ENCODE peak calls at places on chromosomes 3 and 15, in nine cellular contexts. One of them, this sample, is unnamed.

GRCh38 chr3:45008117-45008516 is 18.0 kb upstream of the CLEC3B start:
- DNase-seq in HepG2: no peak
- DNase-seq in heart left ventricle: no peak
- DNase-seq in CD4-positive, CD25-positive, alpha-beta regulatory T cell: no peak
- DNase-seq in GM23248: peak; percentile 87
- DNase-seq in effector memory CD4-positive, alpha-beta T cell: no peak
- DNase-seq in lower lobe of right lung: no peak
- DNase-seq in cardiac fibroblast: peak; percentile 84
- DNase-seq in sigmoid colon: no peak
- DNase-seq in this sample: peak; percentile 52

GRCh38 chr15:67415186-67415585 is 105.7 kb upstream of the C15orf61 start:
- DNase-seq in lower lobe of right lung: no peak
- DNase-seq in effector memory CD4-positive, alpha-beta T cell: no peak
- DNase-seq in HepG2: no peak
- DNase-seq in sigmoid colon: no peak
- DNase-seq in cardiac fibroblast: no peak
- DNase-seq in heart left ventricle: no peak
- DNase-seq in CD4-positive, CD25-positive, alpha-beta regulatory T cell: no peak
- DNase-seq in GM23248: no peak
- DNase-seq in this sample: no peak

GRCh38 chr3:132090921-132091320 is 56.1 kb upstream of the CPNE4 start:
- DNase-seq in GM23248: peak; percentile 32
- DNase-seq in sigmoid colon: no peak
- DNase-seq in CD4-positive, CD25-positive, alpha-beta regulatory T cell: no peak
- DNase-seq in heart left ventricle: no peak
- DNase-seq in effector memory CD4-positive, alpha-beta T cell: no peak
- DNase-seq in HepG2: no peak
- DNase-seq in lower lobe of right lung: no peak
- DNase-seq in cardiac fibroblast: peak; percentile 9
- DNase-seq in this sample: no peak

GRCh38 chr3:140585828-140586227 is 92.0 kb upstream of the TRIM42 start:
- DNase-seq in effector memory CD4-positive, alpha-beta T cell: no peak
- DNase-seq in heart left ventricle: no peak
- DNase-seq in CD4-positive, CD25-positive, alpha-beta regulatory T cell: no peak
- DNase-seq in HepG2: no peak
- DNase-seq in sigmoid colon: no peak
- DNase-seq in GM23248: peak; percentile 80
- DNase-seq in lower lobe of right lung: no peak
- DNase-seq in cardiac fibroblast: peak; percentile 57
- DNase-seq in this sample: peak; percentile 80

GRCh38 chr3:33401781-33402180 is 38.4 kb downstream of the UBP1 start:
- DNase-seq in HepG2: no peak
- DNase-seq in heart left ventricle: no peak
- DNase-seq in cardiac fibroblast: peak; percentile 45
- DNase-seq in CD4-positive, CD25-positive, alpha-beta regulatory T cell: no peak
- DNase-seq in effector memory CD4-positive, alpha-beta T cell: no peak
- DNase-seq in lower lobe of right lung: no peak
- DNase-seq in sigmoid colon: no peak
- DNase-seq in GM23248: peak; percentile 43
- DNase-seq in this sample: no peak

GRCh38 chr3:164024786-164025185 is 1053.5 kb downstream of the SI start:
- DNase-seq in GM23248: no peak
- DNase-seq in CD4-positive, CD25-positive, alpha-beta regulatory T cell: no peak
- DNase-seq in heart left ventricle: no peak
- DNase-seq in lower lobe of right lung: peak; percentile 6
- DNase-seq in HepG2: no peak
- DNase-seq in effector memory CD4-positive, alpha-beta T cell: no peak
- DNase-seq in cardiac fibroblast: no peak
- DNase-seq in sigmoid colon: no peak
- DNase-seq in this sample: no peak

GRCh38 chr15:32849769-32850668 is 132.2 kb downstream of the GREM1 start:
- DNase-seq in CD4-positive, CD25-positive, alpha-beta regulatory T cell: no peak
- DNase-seq in heart left ventricle: no peak
- DNase-seq in sigmoid colon: no peak
- DNase-seq in effector memory CD4-positive, alpha-beta T cell: no peak
- DNase-seq in cardiac fibroblast: peak; percentile 98
- DNase-seq in lower lobe of right lung: no peak
- DNase-seq in GM23248: peak; percentile 89
- DNase-seq in HepG2: no peak
- DNase-seq in this sample: peak; percentile 91

GRCh38 chr3:146187334-146187950 is 26.5 kb upstream of the PLOD2 start:
- DNase-seq in cardiac fibroblast: peak; percentile 68
- DNase-seq in sigmoid colon: no peak
- DNase-seq in CD4-positive, CD25-positive, alpha-beta regulatory T cell: no peak
- DNase-seq in GM23248: peak; percentile 62
- DNase-seq in heart left ventricle: no peak
- DNase-seq in effector memory CD4-positive, alpha-beta T cell: no peak
- DNase-seq in HepG2: no peak
- DNase-seq in lower lobe of right lung: no peak
- DNase-seq in this sample: no peak

GRCh38 chr15:59461521-59461920 is 23.5 kb downstream of the FAM81A start:
- DNase-seq in lower lobe of right lung: no peak
- DNase-seq in HepG2: no peak
- DNase-seq in heart left ventricle: no peak
- DNase-seq in cardiac fibroblast: no peak
- DNase-seq in sigmoid colon: no peak
- DNase-seq in effector memory CD4-positive, alpha-beta T cell: no peak
- DNase-seq in GM23248: no peak
- DNase-seq in CD4-positive, CD25-positive, alpha-beta regulatory T cell: no peak
- DNase-seq in this sample: no peak

GRCh38 chr3:12155264-12155663 is 3.4 kb downstream of the TIMP4 start:
- DNase-seq in CD4-positive, CD25-positive, alpha-beta regulatory T cell: no peak
- DNase-seq in GM23248: no peak
- DNase-seq in lower lobe of right lung: no peak
- DNase-seq in heart left ventricle: no peak
- DNase-seq in effector memory CD4-positive, alpha-beta T cell: no peak
- DNase-seq in sigmoid colon: no peak
- DNase-seq in HepG2: no peak
- DNase-seq in cardiac fibroblast: no peak
- DNase-seq in this sample: no peak

GRCh38 chr15:71082803-71083202 is 32.5 kb upstream of the THSD4 start:
- DNase-seq in lower lobe of right lung: no peak
- DNase-seq in sigmoid colon: no peak
- DNase-seq in HepG2: no peak
- DNase-seq in effector memory CD4-positive, alpha-beta T cell: no peak
- DNase-seq in GM23248: peak; percentile 39
- DNase-seq in heart left ventricle: peak; percentile 55
- DNase-seq in cardiac fibroblast: no peak
- DNase-seq in CD4-positive, CD25-positive, alpha-beta regulatory T cell: no peak
- DNase-seq in this sample: no peak

GRCh38 chr15:20340931-20341661 is 200.5 kb downstream of the GOLGA6L6 start:
- DNase-seq in lower lobe of right lung: peak; percentile 90
- DNase-seq in GM23248: no peak
- DNase-seq in CD4-positive, CD25-positive, alpha-beta regulatory T cell: peak; percentile 41
- DNase-seq in cardiac fibroblast: no peak
- DNase-seq in sigmoid colon: peak; percentile 92
- DNase-seq in HepG2: no peak
- DNase-seq in heart left ventricle: peak; percentile 74
- DNase-seq in effector memory CD4-positive, alpha-beta T cell: no peak
- DNase-seq in this sample: no peak

GRCh38 chr3:140537075-140537474 is 140.8 kb upstream of the TRIM42 start:
- DNase-seq in cardiac fibroblast: no peak
- DNase-seq in sigmoid colon: no peak
- DNase-seq in HepG2: no peak
- DNase-seq in GM23248: no peak
- DNase-seq in heart left ventricle: no peak
- DNase-seq in lower lobe of right lung: no peak
- DNase-seq in CD4-positive, CD25-positive, alpha-beta regulatory T cell: no peak
- DNase-seq in effector memory CD4-positive, alpha-beta T cell: no peak
- DNase-seq in this sample: no peak

GRCh38 chr3:13480340-13481318 is 523 bp downstream of the HDAC11 start:
- DNase-seq in HepG2: no peak
- DNase-seq in GM23248: peak; percentile 61
- DNase-seq in cardiac fibroblast: no peak
- DNase-seq in lower lobe of right lung: peak; percentile 47
- DNase-seq in heart left ventricle: peak; percentile 47
- DNase-seq in CD4-positive, CD25-positive, alpha-beta regulatory T cell: peak; percentile 55
- DNase-seq in effector memory CD4-positive, alpha-beta T cell: peak; percentile 53
- DNase-seq in sigmoid colon: peak; percentile 69
- DNase-seq in this sample: no peak

GRCh38 chr3:40179016-40179415 is 130.5 kb upstream of the EIF1B start:
- DNase-seq in GM23248: peak; percentile 79
- DNase-seq in heart left ventricle: peak; percentile 70
- DNase-seq in HepG2: peak; percentile 45
- DNase-seq in CD4-positive, CD25-positive, alpha-beta regulatory T cell: peak; percentile 25
- DNase-seq in lower lobe of right lung: peak; percentile 71
- DNase-seq in sigmoid colon: peak; percentile 71
- DNase-seq in cardiac fibroblast: peak; percentile 82
- DNase-seq in effector memory CD4-positive, alpha-beta T cell: peak; percentile 7
- DNase-seq in this sample: peak; percentile 21

DNA sequence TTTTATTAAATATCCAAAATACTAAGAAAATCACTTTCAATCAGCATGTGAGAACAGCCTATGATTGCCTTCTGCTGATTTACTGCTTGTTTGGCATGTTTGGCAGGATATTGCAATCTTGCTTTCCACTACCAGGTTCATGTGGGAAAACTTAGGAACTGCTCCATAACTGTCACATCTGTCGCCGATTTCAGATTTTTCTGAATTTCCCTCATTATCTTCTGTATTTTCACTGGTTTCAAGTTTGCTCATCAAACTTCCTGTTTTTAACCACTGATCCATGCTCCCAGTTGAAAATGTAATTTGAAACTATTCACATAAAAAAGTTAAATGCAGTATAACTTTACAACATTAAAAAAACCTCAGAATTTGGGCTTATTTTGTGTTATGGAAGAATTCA is 93.0 kb downstream of the NFKBIZ start:
- DNase-seq in heart left ventricle: no peak
- DNase-seq in lower lobe of right lung: no peak
- DNase-seq in cardiac fibroblast: no peak
- DNase-seq in effector memory CD4-positive, alpha-beta T cell: no peak
- DNase-seq in HepG2: no peak
- DNase-seq in GM23248: peak; percentile 32
- DNase-seq in CD4-positive, CD25-positive, alpha-beta regulatory T cell: no peak
- DNase-seq in sigmoid colon: no peak
- DNase-seq in this sample: no peak
- H3K4me3 ChIP-seq in heart left ventricle: no peak overlapping the region
- H3K4me3 ChIP-seq in lower lobe of right lung: no peak overlapping the region
- H3K4me3 ChIP-seq in cardiac fibroblast: no peak overlapping the region
- H3K4me3 ChIP-seq in effector memory CD4-positive, alpha-beta T cell: no peak overlapping the region
- H3K4me3 ChIP-seq in HepG2: no peak overlapping the region
- H3K4me3 ChIP-seq in GM23248: peak overlapping the region; percentile 18
- H3K4me3 ChIP-seq in CD4-positive, CD25-positive, alpha-beta regulatory T cell: peak overlapping the region; percentile 29
- H3K4me3 ChIP-seq in sigmoid colon: no peak overlapping the region
- H3K4me3 ChIP-seq in this sample: no peak overlapping the region

DNA sequence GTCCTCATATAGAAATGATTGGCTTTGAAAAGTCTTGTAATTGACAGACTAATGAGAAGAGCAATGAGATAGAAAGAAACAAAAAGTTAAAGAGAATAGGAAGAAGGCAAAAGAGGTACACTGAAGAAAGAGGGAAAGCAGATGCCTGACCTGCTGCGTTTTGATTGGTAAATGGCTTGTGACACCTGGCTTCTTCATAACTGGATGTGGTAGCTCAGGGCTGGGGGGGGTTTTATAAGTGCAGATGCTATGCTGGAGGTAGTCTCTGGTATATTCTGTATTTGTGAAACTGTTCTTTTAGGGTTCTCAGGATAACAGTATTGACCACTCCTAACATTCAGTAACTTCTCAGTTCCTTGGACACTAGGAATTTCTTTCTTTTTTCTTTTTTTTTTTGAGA is 1.4 kb downstream of the STARD9 start:
- DNase-seq in effector memory CD4-positive, alpha-beta T cell: no peak
- DNase-seq in HepG2: no peak
- DNase-seq in heart left ventricle: no peak
- DNase-seq in cardiac fibroblast: no peak
- DNase-seq in CD4-positive, CD25-positive, alpha-beta regulatory T cell: no peak
- DNase-seq in sigmoid colon: no peak
- DNase-seq in lower lobe of right lung: no peak
- DNase-seq in GM23248: no peak
- DNase-seq in this sample: no peak
- H3K4me3 ChIP-seq in effector memory CD4-positive, alpha-beta T cell: no peak overlapping the region
- H3K4me3 ChIP-seq in HepG2: no peak overlapping the region
- H3K4me3 ChIP-seq in heart left ventricle: peak overlapping the region; percentile 68
- H3K4me3 ChIP-seq in cardiac fibroblast: no peak overlapping the region
- H3K4me3 ChIP-seq in CD4-positive, CD25-positive, alpha-beta regulatory T cell: peak overlapping the region; percentile 72
- H3K4me3 ChIP-seq in sigmoid colon: peak overlapping the region; percentile 93
- H3K4me3 ChIP-seq in lower lobe of right lung: peak overlapping the region; percentile 91
- H3K4me3 ChIP-seq in GM23248: peak overlapping the region; percentile 73
- H3K4me3 ChIP-seq in this sample: peak overlapping the region; percentile 85

GRCh38 chr3:156293566-156293965 is 173.2 kb downstream of the KCNAB1 start:
- DNase-seq in cardiac fibroblast: no peak
- DNase-seq in sigmoid colon: no peak
- DNase-seq in CD4-positive, CD25-positive, alpha-beta regulatory T cell: no peak
- DNase-seq in HepG2: no peak
- DNase-seq in heart left ventricle: no peak
- DNase-seq in GM23248: no peak
- DNase-seq in effector memory CD4-positive, alpha-beta T cell: no peak
- DNase-seq in lower lobe of right lung: no peak
- DNase-seq in this sample: no peak

GRCh38 chr3:156285626-156286025 is 165.2 kb downstream of the KCNAB1 start:
- DNase-seq in cardiac fibroblast: no peak
- DNase-seq in lower lobe of right lung: no peak
- DNase-seq in sigmoid colon: no peak
- DNase-seq in heart left ventricle: no peak
- DNase-seq in GM23248: no peak
- DNase-seq in CD4-positive, CD25-positive, alpha-beta regulatory T cell: no peak
- DNase-seq in effector memory CD4-positive, alpha-beta T cell: no peak
- DNase-seq in HepG2: no peak
- DNase-seq in this sample: no peak

GRCh38 chr3:156290917-156291268 is 170.5 kb downstream of the KCNAB1 start:
- DNase-seq in effector memory CD4-positive, alpha-beta T cell: no peak
- DNase-seq in sigmoid colon: no peak
- DNase-seq in lower lobe of right lung: no peak
- DNase-seq in CD4-positive, CD25-positive, alpha-beta regulatory T cell: no peak
- DNase-seq in HepG2: no peak
- DNase-seq in cardiac fibroblast: no peak
- DNase-seq in heart left ventricle: no peak
- DNase-seq in GM23248: no peak
- DNase-seq in this sample: no peak

GRCh38 chr3:156291269-156292123 is 171.1 kb downstream of the KCNAB1 start:
- DNase-seq in cardiac fibroblast: peak; percentile 27
- DNase-seq in heart left ventricle: peak; percentile 39
- DNase-seq in sigmoid colon: peak; percentile 63
- DNase-seq in effector memory CD4-positive, alpha-beta T cell: no peak
- DNase-seq in HepG2: no peak
- DNase-seq in GM23248: peak; percentile 58
- DNase-seq in lower lobe of right lung: no peak
- DNase-seq in CD4-positive, CD25-positive, alpha-beta regulatory T cell: no peak
- DNase-seq in this sample: no peak
- H3K4me3 ChIP-seq in cardiac fibroblast: peak overlapping the region; percentile 36
- H3K4me3 ChIP-seq in heart left ventricle: peak overlapping the region; percentile 48
- H3K4me3 ChIP-seq in sigmoid colon: peak overlapping the region; percentile 45
- H3K4me3 ChIP-seq in effector memory CD4-positive, alpha-beta T cell: no peak overlapping the region
- H3K4me3 ChIP-seq in HepG2: no peak overlapping the region
- H3K4me3 ChIP-seq in GM23248: peak overlapping the region; percentile 62
- H3K4me3 ChIP-seq in lower lobe of right lung: peak overlapping the region; percentile 33
- H3K4me3 ChIP-seq in CD4-positive, CD25-positive, alpha-beta regulatory T cell: no peak overlapping the region
- H3K4me3 ChIP-seq in this sample: peak overlapping the region; percentile 41

GRCh38 chr3:197022405-197023231 is 7.0 kb downstream of the MELTF start:
- DNase-seq in lower lobe of right lung: no peak
- DNase-seq in heart left ventricle: no peak
- DNase-seq in GM23248: no peak
- DNase-seq in sigmoid colon: peak; percentile 32
- DNase-seq in cardiac fibroblast: no peak
- DNase-seq in HepG2: no peak
- DNase-seq in effector memory CD4-positive, alpha-beta T cell: no peak
- DNase-seq in CD4-positive, CD25-positive, alpha-beta regulatory T cell: no peak
- DNase-seq in this sample: no peak
- H3K4me3 ChIP-seq in lower lobe of right lung: no peak overlapping the region
- H3K4me3 ChIP-seq in heart left ventricle: no peak overlapping the region
- H3K4me3 ChIP-seq in GM23248: no peak overlapping the region
- H3K4me3 ChIP-seq in sigmoid colon: no peak overlapping the region
- H3K4me3 ChIP-seq in cardiac fibroblast: no peak overlapping the region
- H3K4me3 ChIP-seq in HepG2: no peak overlapping the region
- H3K4me3 ChIP-seq in effector memory CD4-positive, alpha-beta T cell: no peak overlapping the region
- H3K4me3 ChIP-seq in CD4-positive, CD25-positive, alpha-beta regulatory T cell: no peak overlapping the region
- H3K4me3 ChIP-seq in this sample: no peak overlapping the region

This sample was measured in skeletal muscle cell.